ENCODE peak calls at places on chromosomes 6 and 20, in five cellular contexts. One of them, this sample, is unnamed. For H3K4me1, the result is how much of the 10 kb centered on the place peaks cover.

GRCh38 chr20:32205502-32206382 is 1.8 kb downstream of the PLAGL2 start:
- DNase-seq in HCT116: no peak
- DNase-seq in GM12878: no peak
- DNase-seq in H1: no peak
- DNase-seq in K562: no peak
- DNase-seq in this sample: no peak

GRCh38 chr6:113825776-113826175 is 31.4 kb upstream of the MARCKS start:
- DNase-seq in GM12878: no peak
- DNase-seq in HCT116: no peak
- DNase-seq in K562: no peak
- DNase-seq in H1: no peak
- DNase-seq in this sample: no peak

GRCh38 chr20:22654243-22654642 is 69.9 kb upstream of the FOXA2 start:
- DNase-seq in K562: no peak
- DNase-seq in H1: no peak
- DNase-seq in HCT116: no peak
- DNase-seq in GM12878: no peak
- DNase-seq in this sample: no peak

GRCh38 chr6:116246089-116246488 is 7.8 kb downstream of the TSPYL4 start:
- DNase-seq in K562: no peak
- DNase-seq in H1: no peak
- DNase-seq in HCT116: no peak
- DNase-seq in GM12878: no peak
- DNase-seq in this sample: no peak

GRCh38 chr6:165849539-165850430 is 186.7 kb upstream of the PDE10A start:
- DNase-seq in GM12878: no peak
- DNase-seq in HCT116: no peak
- DNase-seq in H1: no peak
- DNase-seq in K562: no peak
- DNase-seq in this sample: no peak

GRCh38 chr20:39630215-39630614 is 668.1 kb downstream of the DHX35 start:
- DNase-seq in HCT116: no peak
- DNase-seq in K562: no peak
- DNase-seq in GM12878: no peak
- DNase-seq in H1: no peak
- DNase-seq in this sample: no peak

GRCh38 chr6:129312865-129313264 is 397.1 kb downstream of the ARHGAP18 start:
- DNase-seq in HCT116: peak
- DNase-seq in K562: no peak
- DNase-seq in H1: no peak
- DNase-seq in GM12878: no peak
- DNase-seq in this sample: no peak

GRCh38 chr6:165846123-165846966 is 183.3 kb upstream of the PDE10A start:
- DNase-seq in K562: no peak
- DNase-seq in HCT116: no peak
- DNase-seq in H1: no peak
- DNase-seq in GM12878: no peak
- DNase-seq in this sample: no peak

GRCh38 chr20:1392443-1392692 is 486 bp downstream of the FKBP1A start:
- DNase-seq in HCT116: no peak
- DNase-seq in H1: no peak
- DNase-seq in GM12878: no peak
- DNase-seq in K562: no peak
- DNase-seq in this sample: no peak

GRCh38 chr6:102798631-102799030 is 1405.1 kb downstream of the GRIK2 start:
- DNase-seq in GM12878: no peak
- DNase-seq in K562: no peak
- DNase-seq in HCT116: no peak
- DNase-seq in H1: peak
- DNase-seq in this sample: no peak

GRCh38 chr20:408843-409696 is 971 bp downstream of the RBCK1 start:
- DNase-seq in GM12878: no peak
- DNase-seq in K562: no peak
- DNase-seq in HCT116: no peak
- DNase-seq in H1: no peak
- DNase-seq in this sample: no peak

GRCh38 chr6:90146914-90147668 is 149.6 kb downstream of the BACH2 start:
- DNase-seq in GM12878: no peak
- DNase-seq in H1: no peak
- DNase-seq in HCT116: no peak
- DNase-seq in K562: no peak
- DNase-seq in this sample: no peak

GRCh38 chr20:12575352-12576095 is 433.2 kb upstream of the SPTLC3 start:
- DNase-seq in K562: no peak
- DNase-seq in H1: no peak
- DNase-seq in HCT116: no peak
- DNase-seq in GM12878: no peak
- DNase-seq in this sample: no peak

GRCh38 chr6:106255306-106255705 is 70.3 kb downstream of the ATG5 start:
- DNase-seq in GM12878: no peak
- DNase-seq in HCT116: no peak
- DNase-seq in H1: no peak
- DNase-seq in K562: no peak
- DNase-seq in this sample: no peak

GRCh38 chr6:106258726-106259125 is 66.8 kb downstream of the ATG5 start:
- DNase-seq in HCT116: no peak
- DNase-seq in K562: no peak
- DNase-seq in H1: no peak
- DNase-seq in GM12878: no peak
- DNase-seq in this sample: no peak

GRCh38 chr6:106254636-106255035 is 70.9 kb downstream of the ATG5 start:
- DNase-seq in HCT116: no peak
- DNase-seq in K562: no peak
- DNase-seq in GM12878: no peak
- DNase-seq in H1: no peak
- DNase-seq in this sample: no peak

GRCh38 chr6:106256201-106256968 is 69.2 kb downstream of the ATG5 start:
- DNase-seq in HCT116: no peak
- DNase-seq in K562: no peak
- DNase-seq in GM12878: no peak
- DNase-seq in H1: no peak
- DNase-seq in this sample: no peak

GRCh38 chr6:106257195-106257594 is 68.4 kb downstream of the ATG5 start:
- DNase-seq in HCT116: no peak
- DNase-seq in GM12878: no peak
- DNase-seq in H1: no peak
- DNase-seq in K562: no peak
- DNase-seq in this sample: no peak
- H3K4me1 ChIP-seq in HCT116: under half
- H3K4me1 ChIP-seq in GM12878: under half
- H3K4me1 ChIP-seq in H1: under half
- H3K4me1 ChIP-seq in K562: under half
- H3K4me1 ChIP-seq in this sample: under half

GRCh38 chr20:51446656-51447055 is 95.9 kb downstream of the NFATC2 start:
- DNase-seq in H1: no peak
- DNase-seq in HCT116: peak
- DNase-seq in K562: peak
- DNase-seq in GM12878: no peak
- DNase-seq in this sample: peak
- TF ChIP-seq SRF in H1: no peak
- TF ChIP-seq SRF in HCT116: no peak
- TF ChIP-seq SRF in K562: no peak
- TF ChIP-seq SRF in GM12878: no peak
- TF ChIP-seq SRF in this sample: no peak

GRCh38 chr20:62353289-62354030 is 13.7 kb downstream of the LAMA5 start:
- DNase-seq in K562: no peak
- DNase-seq in H1: no peak
- DNase-seq in HCT116: no peak
- DNase-seq in GM12878: no peak
- DNase-seq in this sample: peak
- H3K4me1 ChIP-seq in K562: under half
- H3K4me1 ChIP-seq in H1: under half
- H3K4me1 ChIP-seq in HCT116: half or more
- H3K4me1 ChIP-seq in GM12878: under half
- H3K4me1 ChIP-seq in this sample: half or more

GRCh38 chr6:105797313-105797970 is 288.7 kb upstream of the PRDM1 start:
- DNase-seq in HCT116: no peak
- DNase-seq in H1: no peak
- DNase-seq in K562: no peak
- DNase-seq in GM12878: no peak
- DNase-seq in this sample: no peak

GRCh38 chr6:105798057-105798456 is 288.1 kb upstream of the PRDM1 start:
- DNase-seq in K562: no peak
- DNase-seq in GM12878: no peak
- DNase-seq in H1: no peak
- DNase-seq in HCT116: no peak
- DNase-seq in this sample: no peak

GRCh38 chr6:105794870-105795269 is 291.3 kb upstream of the PRDM1 start:
- DNase-seq in K562: no peak
- DNase-seq in H1: no peak
- DNase-seq in HCT116: no peak
- DNase-seq in GM12878: no peak
- DNase-seq in this sample: no peak

GRCh38 chr6:105794263-105794662 is 291.9 kb upstream of the PRDM1 start:
- DNase-seq in K562: no peak
- DNase-seq in GM12878: no peak
- DNase-seq in H1: peak
- DNase-seq in HCT116: no peak
- DNase-seq in this sample: peak

DNA sequence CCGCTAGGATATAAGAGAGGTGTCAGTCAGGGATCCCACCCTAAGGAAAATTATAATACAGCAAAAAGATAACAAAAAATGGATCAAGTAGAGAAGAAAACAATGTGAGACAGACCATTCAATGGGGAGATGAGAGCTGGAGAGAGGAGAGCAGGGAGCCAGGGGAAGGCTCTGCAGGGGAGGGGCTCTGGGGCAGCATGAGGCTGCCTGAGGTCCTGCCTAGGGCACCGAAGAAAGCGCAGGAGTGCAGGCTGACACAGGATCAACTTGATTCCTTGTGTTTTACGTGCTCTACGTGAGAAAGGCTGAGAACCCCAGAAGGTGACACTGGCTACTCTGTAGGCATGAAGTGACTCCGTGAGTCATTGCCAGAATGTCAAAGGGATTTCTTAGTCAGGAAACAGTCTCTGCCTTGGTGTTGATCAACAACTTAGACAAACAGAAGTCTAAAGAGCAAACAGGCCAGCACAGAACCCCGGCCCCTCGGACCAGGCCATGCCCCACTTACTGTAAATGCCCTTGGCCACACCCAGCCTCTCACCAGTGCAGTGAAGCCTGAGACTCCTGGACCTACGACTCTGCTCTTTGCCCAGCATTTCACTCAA is 290.1 kb upstream of the PRDM1 start:
- DNase-seq in K562: no peak
- DNase-seq in H1: no peak
- DNase-seq in GM12878: no peak
- DNase-seq in HCT116: no peak
- DNase-seq in this sample: no peak
- TF ChIP-seq SRF in K562: no peak
- TF ChIP-seq SRF in H1: no peak
- TF ChIP-seq SRF in GM12878: no peak
- TF ChIP-seq SRF in HCT116: no peak
- TF ChIP-seq SRF in this sample: no peak